ENCODE peak calls at places on chromosomes 3 and 15, in five cellular contexts. V is activated T-cell treated with anti-CD3 and anti-CD28 coated beads for 1 hour, N is fibroblast of pulmonary artery, H is omental fat pad, K is choroid plexus epithelial cell. F is an unnamed sample.
A peak's percentile ranks its signal among the peaks of the same experiment; 100 is the strongest.

GRCh38 chr3:181358060-181358459 is 353.7 kb upstream of the SOX2 start:
- DNase-seq in V (no peak), N (no peak), H (no peak), K (no peak), F (no peak)

GRCh38 chr15:40841741-40842140 is 2.1 kb upstream of the SPINT1 start:
- DNase-seq in V (no peak), N (no peak), H (no peak), K (no peak), F (no peak)

GRCh38 chr3:133384331-133385027 is 15.4 kb upstream of the BFSP2 start:
- DNase-seq in V (no peak), N (peak; percentile 72), H (no peak), K (peak; percentile 76), F (peak; percentile 46)

GRCh38 chr15:26376243-26376642 is 396.6 kb downstream of the GABRB3 start:
- DNase-seq in V (no peak), N (no peak), H (no peak), K (no peak), F (no peak)

GRCh38 chr15:100098705-100099104 is 243.1 kb downstream of the ADAMTS17 start:
- DNase-seq in V (no peak), N (no peak), H (no peak), K (no peak), F (no peak)

GRCh38 chr15:74133071-74133702 is 2.8 kb downstream of the ISLR2 start:
- DNase-seq in V (no peak), N (no peak), H (no peak), K (no peak), F (no peak)

GRCh38 chr3:183485093-183485492 is 56.7 kb upstream of the MCF2L2 start:
- DNase-seq in V (no peak), N (no peak), H (no peak), K (no peak), F (no peak)

GRCh38 chr3:30630238-30631030 is 24.0 kb downstream of the TGFBR2 start:
- DNase-seq in V (no peak), N (no peak), H (no peak), K (no peak), F (no peak)

GRCh38 chr3:105780114-105780513 is 88.7 kb downstream of the CBLB start:
- DNase-seq in V (no peak), N (peak; percentile 75), H (no peak), K (peak; percentile 33), F (peak; percentile 34)

GRCh38 chr3:71955549-71956373 is 170.8 kb upstream of the PROK2 start:
- DNase-seq in V (no peak), N (peak; percentile 86), H (peak; percentile 56), K (peak; percentile 89), F (peak; percentile 74)

GRCh38 chr3:138950006-138950644 is 3.1 kb downstream of the FOXL2NB start:
- DNase-seq in V (no peak), N (peak; percentile 44), H (no peak), K (peak; percentile 44), F (peak; percentile 21)

GRCh38 chr15:80582816-80583423 is 112.2 kb upstream of the ABHD17C start:
- DNase-seq in V (no peak), N (no peak), H (no peak), K (no peak), F (no peak)

GRCh38 chr3:194310060-194310481 is 41.1 kb downstream of the CPN2 start:
- DNase-seq in V (no peak), N (no peak), H (no peak), K (no peak), F (no peak)